ENCODE peak calls at places on chromosomes 7 and 10, in six cellular contexts. N is astrocyte of the cerebellum; U is GM06990; I is AG04449; E is AG09309; F is activated CD4-positive, alpha-beta T cell treated with anti-CD3 and anti-CD28 coated beads, Interleukin-2, amount 50 U/mL, for 24 hours. S is an unnamed sample.

GRCh38 chr10:9297580-9297979 is 1243.1 kb downstream of the GATA3 start:
- DNase-seq in N (no peak), U (no peak), I (no peak), E (no peak), F (no peak), S (no peak)

GRCh38 chr10:43393606-43394360 is 15.2 kb downstream of the HNRNPF start:
- DNase-seq in N (no peak), U (no peak), I (no peak), E (no peak), F (no peak), S (no peak)

GRCh38 chr10:77524300-77524711 is 113.3 kb downstream of the KCNMA1 start:
- DNase-seq in N (peak; percentile 87), U (no peak), I (peak; percentile 92), E (peak; percentile 83), F (no peak), S (peak; percentile 89)

GRCh38 chr7:108002726-108003590 is at the start of gene LAMB1:
- DNase-seq in N (no peak), U (no peak), I (no peak), E (no peak), F (no peak), S (no peak)

GRCh38 chr10:119302172-119302571 is 94.8 kb downstream of the GRK5 start:
- DNase-seq in N (no peak), U (no peak), I (no peak), E (no peak), F (no peak), S (no peak)

GRCh38 chr7:27248911-27249723 is 6.5 kb downstream of the EVX1 start:
- DNase-seq in N (no peak), U (no peak), I (no peak), E (peak; percentile 84), F (no peak), S (peak; percentile 53)

GRCh38 chr10:93701903-93702277 is 502 bp downstream of the FRA10AC1 start:
- DNase-seq in N (no peak), U (no peak), I (peak; percentile 7), E (peak; percentile 29), F (peak; percentile 3), S (peak; percentile 17)

GRCh38 chr10:12726971-12727831 is 274.3 kb downstream of the CCDC3 start:
- DNase-seq in N (no peak), U (no peak), I (no peak), E (no peak), F (no peak), S (no peak)

GRCh38 chr10:119652361-119652760 is 1.2 kb downstream of the BAG3 start:
- DNase-seq in N (peak; percentile 41), U (no peak), I (peak; percentile 23), E (peak; percentile 48), F (no peak), S (peak; percentile 42)

GRCh38 chr7:157813053-157813452 is 476.2 kb downstream of the DNAJB6 start:
- DNase-seq in N (no peak), U (no peak), I (no peak), E (no peak), F (no peak), S (no peak)

GRCh38 chr7:81260152-81260551 is 341.3 kb upstream of the SEMA3C start:
- DNase-seq in N (no peak), U (no peak), I (no peak), E (no peak), F (no peak), S (no peak)

GRCh38 chr7:139232893-139233292 is 1.9 kb downstream of the UBN2 start:
- DNase-seq in N (no peak), U (no peak), I (no peak), E (no peak), F (no peak), S (no peak)

GRCh38 chr7:2554654-2555053 is 670 bp downstream of the BRAT1 start:
- DNase-seq in N (no peak), U (no peak), I (no peak), E (no peak), F (no peak), S (no peak)

GRCh38 chr10:116796910-116797513 is 52.3 kb upstream of the ENO4 start:
- DNase-seq in N (peak; percentile 41), U (no peak), I (no peak), E (peak; percentile 20), F (peak; percentile 37), S (peak; percentile 35)

GRCh38 chr10:62259998-62260397 is 8.6 kb downstream of the RTKN2 start:
- DNase-seq in N (no peak), U (no peak), I (no peak), E (no peak), F (no peak), S (no peak)

GRCh38 chr7:27863866-27864265 is 123.9 kb downstream of the TAX1BP1 start:
- DNase-seq in N (peak; percentile 28), U (no peak), I (no peak), E (no peak), F (no peak), S (no peak)

GRCh38 chr10:87961314-87961713 is 97.9 kb downstream of the PTEN start:
- DNase-seq in N (peak; percentile 6), U (no peak), I (peak; percentile 38), E (peak; percentile 63), F (no peak), S (peak; percentile 74)

GRCh38 chr10:125112697-125113494 is 47.5 kb downstream of the CTBP2 start:
- DNase-seq in N (no peak), U (no peak), I (no peak), E (no peak), F (no peak), S (no peak)

GRCh38 chr10:6929157-6929830 is 349.2 kb upstream of the PRKCQ start:
- DNase-seq in N (no peak), U (no peak), I (no peak), E (no peak), F (no peak), S (no peak)

GRCh38 chr10:49398000-49398861 is 2.3 kb upstream of the DRGX start:
- DNase-seq in N (no peak), U (peak; percentile 51), I (no peak), E (no peak), F (no peak), S (peak; percentile 8)

GRCh38 chr10:76331742-76332141 is 900.3 kb downstream of the LRMDA start:
- DNase-seq in N (no peak), U (no peak), I (no peak), E (no peak), F (no peak), S (no peak)

GRCh38 chr7:100683659-100684533 is 10.2 kb downstream of the GIGYF1 start:
- DNase-seq in N (no peak), U (no peak), I (no peak), E (no peak), F (no peak), S (no peak)

GRCh38 chr10:33276282-33276923 is 58.1 kb downstream of the NRP1 start:
- DNase-seq in N (no peak), U (no peak), I (no peak), E (no peak), F (no peak), S (no peak)

GRCh38 chr7:107998660-107999480 is 4.1 kb downstream of the LAMB1 start:
- DNase-seq in N (no peak), U (no peak), I (no peak), E (no peak), F (no peak), S (no peak)

GRCh38 chr10:55631071-55631654 is 729.9 kb downstream of the ZWINT start:
- DNase-seq in N (peak; percentile 22), U (no peak), I (no peak), E (no peak), F (no peak), S (no peak)

GRCh38 chr7:6164010-6164409 is 108.4 kb downstream of the CYTH3 start:
- DNase-seq in N (no peak), U (no peak), I (no peak), E (no peak), F (no peak), S (no peak)

GRCh38 chr7:144787127-144787526 is 48.7 kb downstream of the TPK1 start:
- DNase-seq in N (no peak), U (no peak), I (no peak), E (no peak), F (no peak), S (no peak)

GRCh38 chr10:43408331-43408709 is 666 bp downstream of the HNRNPF start:
- DNase-seq in N (no peak), U (no peak), I (no peak), E (no peak), F (no peak), S (no peak)

GRCh38 chr7:77223261-77223660 is 23.6 kb upstream of the FGL2 start:
- DNase-seq in N (no peak), U (no peak), I (no peak), E (no peak), F (no peak), S (no peak)